ENCODE peak calls at places on chromosomes 5 and 9, in eight cellular contexts. E is HFF-Myc, Q is posterior cingulate gyrus, I is astrocyte, K is H54, H is hypothalamus, Z is G401, A is NCI-H460. X is an unnamed sample.

GRCh38 chr5:89535421-89535820 is 652.4 kb upstream of the MEF2C start:
- DNase-seq in H (no peak), E (no peak), Z (no peak), A (no peak), I (no peak), K (no peak), Q (no peak), X (no peak)

GRCh38 chr5:134506054-134507039 is 19.1 kb upstream of the JADE2 start:
- DNase-seq in I (no peak), E (no peak), H (no peak), K (peak; percentile 83), Q (no peak), A (peak; percentile 80), Z (peak; percentile 11), X (peak; percentile 91)

GRCh38 chr5:66945389-66946349 is 250.9 kb downstream of the CD180 start:
- DNase-seq in I (no peak), A (no peak), K (no peak), Z (no peak), H (no peak), E (no peak), Q (no peak), X (no peak)

GRCh38 chr5:156892223-156892622 is 42.1 kb downstream of the PPP1R2B start:
- DNase-seq in Q (no peak), Z (no peak), K (no peak), A (no peak), H (no peak), E (no peak), I (no peak), X (no peak)

GRCh38 chr9:132990781-132991180 is 12.3 kb downstream of the GFI1B start:
- DNase-seq in E (no peak), H (no peak), K (no peak), Z (no peak), A (no peak), I (no peak), Q (no peak), X (no peak)

GRCh38 chr5:96081276-96081858 is 119.7 kb upstream of the ELL2 start:
- DNase-seq in E (no peak), I (no peak), A (no peak), Z (no peak), K (no peak), Q (no peak), H (no peak), X (no peak)

GRCh38 chr9:97277953-97278352 is 29.5 kb upstream of the CCDC180 start:
- DNase-seq in Q (no peak), I (no peak), A (no peak), Z (no peak), E (no peak), H (no peak), K (no peak), X (no peak)

GRCh38 chr9:133119461-133120342 is 1.3 kb downstream of the RALGDS start:
- DNase-seq in A (no peak), I (no peak), K (no peak), Z (peak; percentile 58), Q (no peak), E (no peak), H (no peak), X (no peak)

GRCh38 chr5:37915078-37915736 is 75.4 kb upstream of the GDNF start:
- DNase-seq in K (no peak), E (no peak), A (no peak), H (no peak), Z (no peak), I (no peak), Q (no peak), X (no peak)

GRCh38 chr5:6601271-6601670 is 31.6 kb downstream of the NSUN2 start:
- DNase-seq in K (no peak), E (no peak), H (no peak), Q (no peak), A (no peak), I (no peak), Z (peak; percentile 82), X (no peak)

GRCh38 chr5:134626369-134627014 is 6.1 kb downstream of the SAR1B start:
- DNase-seq in Q (no peak), Z (no peak), H (no peak), A (no peak), I (no peak), K (no peak), E (peak; percentile 30), X (no peak)

GRCh38 chr5:140251527-140251973 is 51.4 kb downstream of the PFDN1 start:
- DNase-seq in E (peak; percentile 39), Q (no peak), K (peak; percentile 69), Z (no peak), I (peak; percentile 95), A (no peak), H (no peak), X (peak; percentile 99)

GRCh38 chr5:104198156-104198555 is 635.6 kb upstream of the NUDT12 start:
- DNase-seq in I (no peak), A (no peak), E (no peak), Q (no peak), Z (no peak), H (no peak), K (no peak), X (no peak)

GRCh38 chr9:111937781-111938426 is 41.3 kb downstream of the UGCG start:
- DNase-seq in Z (no peak), A (no peak), I (peak; percentile 85), H (no peak), E (no peak), Q (no peak), K (no peak), X (peak; percentile 82)

GRCh38 chr5:172090976-172091547 is 84.6 kb upstream of the FBXW11 start:
- DNase-seq in Z (peak; percentile 48), I (no peak), E (no peak), A (no peak), H (no peak), K (no peak), Q (no peak), X (no peak)

GRCh38 chr9:84408416-84408815 is 67.9 kb upstream of the SLC28A3 start:
- DNase-seq in I (no peak), K (no peak), Q (no peak), A (no peak), Z (no peak), H (no peak), E (no peak), X (no peak)

GRCh38 chr9:113238202-113238858 is 17.0 kb downstream of the SLC31A1 start:
- DNase-seq in K (no peak), Z (no peak), A (no peak), E (no peak), Q (no peak), H (no peak), I (no peak), X (no peak)

GRCh38 chr5:109167586-109167985 is 242.2 kb downstream of the PJA2 start:
- DNase-seq in I (no peak), A (no peak), K (no peak), H (no peak), Z (no peak), Q (no peak), E (no peak), X (no peak)